ENCODE peak calls at places on chromosomes 7 and 10, in five cellular contexts. R is bronchial epithelial cell, O is pancreas, X is Caco-2, Z is cardiac fibroblast. Y is an unnamed sample.

GRCh38 chr10:94430705-94431104 is 28.4 kb downstream of the TBC1D12 start:
- DNase-seq in X (no peak), Z (peak; percentile 26), R (no peak), O (no peak), Y (no peak)

GRCh38 chr10:117374506-117375359 is 507 bp downstream of the PDZD8 start:
- DNase-seq in X (peak; percentile 44), Z (peak; percentile 11), R (peak; percentile 20), O (peak; percentile 88), Y (peak; percentile 44)

GRCh38 chr10:122295423-122295947 is 24.4 kb downstream of the BTBD16 start:
- DNase-seq in Z (no peak), O (no peak), R (peak; percentile 62), X (no peak), Y (no peak)

GRCh38 chr10:129971381-129972144 is 7.5 kb upstream of the EBF3 start:
- DNase-seq in Z (peak; percentile 72), O (peak; percentile 66), R (no peak), X (peak; percentile 80), Y (no peak)

GRCh38 chr10:72729528-72729927 is 37.6 kb downstream of the MCU start:
- DNase-seq in R (no peak), Z (no peak), O (no peak), X (no peak), Y (no peak)

GRCh38 chr7:37833107-37833817 is 15.1 kb upstream of the NME8 start:
- DNase-seq in R (peak; percentile 31), Z (peak; percentile 56), O (peak; percentile 37), X (peak; percentile 32), Y (peak; percentile 22)

GRCh38 chr10:31599626-31600504 is 280.8 kb downstream of the ZEB1 start:
- DNase-seq in Z (no peak), O (no peak), R (no peak), X (no peak), Y (no peak)

GRCh38 chr10:75940742-75941141 is 509.3 kb downstream of the LRMDA start:
- DNase-seq in Z (no peak), O (no peak), X (no peak), R (no peak), Y (no peak)

GRCh38 chr7:120311028-120311788 is 38.2 kb downstream of the KCND2 start:
- DNase-seq in O (no peak), R (no peak), X (no peak), Z (no peak), Y (no peak)

GRCh38 chr7:29106128-29106988 is 40.0 kb downstream of the CPVL start:
- DNase-seq in X (peak; percentile 79), R (peak; percentile 65), O (no peak), Z (peak; percentile 85), Y (peak; percentile 64)

GRCh38 chr7:129684777-129685176 is 73.3 kb downstream of the NRF1 start:
- DNase-seq in O (no peak), X (no peak), R (no peak), Z (peak; percentile 30), Y (no peak)

GRCh38 chr7:81155654-81156373 is 237.0 kb upstream of the SEMA3C start:
- DNase-seq in Z (peak; percentile 7), O (no peak), R (peak; percentile 37), X (peak; percentile 62), Y (peak; percentile 37)

GRCh38 chr10:133237241-133238065 is at the start of gene VENTX:
- DNase-seq in X (no peak), Z (no peak), R (no peak), O (no peak), Y (no peak)

GRCh38 chr10:119449760-119450461 is 92.6 kb downstream of the RGS10 start:
- DNase-seq in O (no peak), X (no peak), R (no peak), Z (peak; percentile 95), Y (peak; percentile 73)

GRCh38 chr10:75428434-75429158 is 2.8 kb upstream of the LRMDA start:
- DNase-seq in Z (no peak), R (peak; percentile 94), X (no peak), O (no peak), Y (peak; percentile 9)

GRCh38 chr10:110479710-110480109 is 18.0 kb upstream of the DUSP5 start:
- DNase-seq in O (no peak), X (no peak), Z (no peak), R (no peak), Y (no peak)

GRCh38 chr10:102227050-102227449 is 951 bp downstream of the ELOVL3 start:
- DNase-seq in Z (peak; percentile 86), R (peak; percentile 43), X (no peak), O (no peak), Y (no peak)

GRCh38 chr10:109886037-109886787 is 37.1 kb downstream of the XPNPEP1 start:
- DNase-seq in O (no peak), X (no peak), Z (no peak), R (no peak), Y (peak; percentile 15)

GRCh38 chr7:120819861-120820260 is 38.1 kb downstream of the TSPAN12 start:
- DNase-seq in R (no peak), X (peak; percentile 5), Z (no peak), O (no peak), Y (no peak)

DNA sequence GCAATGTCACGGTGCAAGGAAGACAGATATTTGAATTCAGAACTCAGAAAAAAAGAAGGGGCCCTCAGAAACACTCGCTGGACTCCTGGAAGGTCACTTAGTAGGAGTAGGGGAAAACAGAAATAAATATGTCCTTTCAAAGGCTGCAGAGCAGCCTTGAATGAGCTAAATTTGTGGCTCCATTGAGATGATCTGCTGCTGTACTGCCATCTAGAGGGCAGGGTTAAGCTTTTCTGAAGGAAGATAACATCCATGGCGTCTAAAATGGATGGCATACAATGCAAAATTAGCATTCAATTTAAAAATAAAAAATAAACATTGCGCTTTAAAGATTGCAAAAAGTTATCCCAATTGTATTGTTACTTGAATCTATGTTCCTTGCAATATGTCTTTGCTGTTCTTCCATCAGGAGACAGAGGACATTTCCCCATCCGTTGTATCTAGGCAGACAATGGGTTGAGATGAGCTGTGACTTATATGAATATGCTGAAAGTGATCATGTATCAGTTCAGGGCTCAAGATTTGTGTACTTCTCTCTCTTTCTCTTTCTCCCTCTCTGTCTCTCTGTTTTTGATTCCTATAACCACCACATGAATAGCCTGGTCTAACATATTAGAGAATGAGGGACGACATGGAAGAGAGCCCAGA is 642.2 kb downstream of the SH2D4B start:
- DNase-seq in R (peak; percentile 8), X (peak; percentile 37), Z (no peak), O (no peak), Y (peak; percentile 3)
- TF ChIP-seq CTCF in R (peak; percentile 8), X (peak; percentile 56), Z (peak; percentile 31), O (no peak), Y (peak; percentile 42)

GRCh38 chr7:34269084-34269483 is 363.7 kb downstream of the BMPER start:
- DNase-seq in X (no peak), R (peak; percentile 2), O (no peak), Z (no peak), Y (no peak)
- TF ChIP-seq CTCF in X (no peak), R (no peak), O (no peak), Z (no peak), Y (no peak)

DNA sequence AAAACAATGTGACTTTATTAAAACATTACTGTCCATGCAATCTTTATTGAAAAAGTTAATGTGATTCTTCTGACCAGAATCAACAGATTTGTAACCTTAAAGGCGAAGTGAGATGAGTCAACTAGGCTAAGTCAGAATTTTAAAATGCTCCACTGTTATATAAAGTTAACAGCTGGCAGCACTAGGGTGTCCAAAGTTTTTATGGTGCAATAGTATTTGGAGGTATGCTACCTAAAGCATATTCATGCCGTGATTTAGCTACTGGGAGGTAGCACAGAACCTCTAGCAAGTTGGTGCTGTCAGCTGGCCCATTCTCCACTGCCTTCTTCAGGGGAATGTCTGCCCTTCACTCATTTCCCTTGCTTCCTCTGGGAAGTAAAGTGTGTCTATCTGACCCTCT is 126.7 kb downstream of the RAPGEF5 start:
- DNase-seq in Z (no peak), O (no peak), X (no peak), R (no peak), Y (no peak)
- TF ChIP-seq CTCF in Z (no peak), O (no peak), X (no peak), R (no peak), Y (no peak)

GRCh38 chr7:17069146-17069545 is 187.4 kb upstream of the AGR3 start:
- DNase-seq in Z (no peak), R (peak; percentile 98), X (no peak), O (no peak), Y (no peak)
- TF ChIP-seq CTCF in Z (no peak), R (no peak), X (no peak), O (no peak), Y (no peak)

DNA sequence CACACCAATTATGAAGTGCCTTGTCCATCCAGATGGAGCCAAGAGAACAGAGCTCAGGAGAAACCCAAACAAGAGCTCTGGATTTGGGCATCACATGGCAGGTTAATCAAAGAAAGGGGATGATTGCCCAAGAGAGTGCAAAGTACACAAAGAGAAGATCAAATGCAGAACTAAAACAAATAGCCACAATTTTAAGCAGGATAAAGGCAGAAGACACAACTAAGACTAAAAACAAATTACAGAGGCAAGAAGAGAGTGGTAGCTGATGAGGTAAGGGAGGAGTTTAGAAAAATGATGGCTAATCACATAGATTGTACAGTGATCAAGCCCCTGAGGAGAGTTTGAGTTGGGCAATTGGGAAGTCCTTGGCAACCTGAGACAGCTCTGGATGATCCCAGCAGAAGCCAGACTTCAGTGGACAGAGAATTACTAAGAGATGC is 101.7 kb downstream of the LRRN3 start:
- DNase-seq in R (no peak), Z (no peak), X (no peak), O (no peak), Y (no peak)
- TF ChIP-seq CTCF in R (no peak), Z (no peak), X (no peak), O (no peak), Y (no peak)

GRCh38 chr7:100585511-100586265 is at the start of gene LRCH4:
- DNase-seq in Z (peak; percentile 55), X (peak; percentile 85), R (peak; percentile 50), O (peak; percentile 91), Y (no peak)
- TF ChIP-seq CTCF in Z (no peak), X (no peak), R (no peak), O (no peak), Y (no peak)

GRCh38 chr7:1897861-1898627 is 228.0 kb downstream of the ELFN1 start:
- DNase-seq in X (no peak), Z (no peak), R (no peak), O (peak; percentile 63), Y (no peak)
- TF ChIP-seq CTCF in X (no peak), Z (no peak), R (no peak), O (no peak), Y (no peak)

Y was measured in astrocyte of the spinal cord.